ENCODE peak calls at places on chromosomes 6 and 20, in six cellular contexts. R is breast epithelium, T is heart right ventricle, U is psoas muscle, D is coronary artery, P is H9. K is an unnamed sample.

GRCh38 chr6:144349690-144350132 is 64.6 kb downstream of the UTRN start:
- DNase-seq in R (no peak), D (no peak), T (no peak), U (no peak), P (no peak), K (no peak)

GRCh38 chr6:152096863-152097496 is 289.5 kb downstream of the ESR1 start:
- DNase-seq in T (no peak), R (no peak), U (no peak), P (no peak), D (no peak), K (no peak)

GRCh38 chr6:49653438-49653837 is 16.8 kb upstream of the RHAG start:
- DNase-seq in D (no peak), T (no peak), P (no peak), U (no peak), R (no peak), K (no peak)

GRCh38 chr6:168956884-168957730 is 296.5 kb downstream of the THBS2 start:
- DNase-seq in U (peak; percentile 83), P (peak; percentile 70), T (peak; percentile 59), R (no peak), D (no peak), K (peak; percentile 41)

GRCh38 chr20:371755-372542 is 8.6 kb upstream of the TRIB3 start:
- DNase-seq in D (no peak), T (peak; percentile 72), P (no peak), U (peak; percentile 90), R (no peak), K (no peak)

GRCh38 chr6:151325075-151326050 is 66.0 kb downstream of the ZBTB2 start:
- DNase-seq in R (peak; percentile 53), T (peak; percentile 61), U (peak; percentile 70), D (peak; percentile 89), P (peak; percentile 55), K (peak; percentile 14)

GRCh38 chr20:24816907-24817306 is 132.2 kb upstream of the CST7 start:
- DNase-seq in U (no peak), P (no peak), D (no peak), T (no peak), R (no peak), K (no peak)

GRCh38 chr6:119426619-119427018 is 77.1 kb upstream of the MAN1A1 start:
- DNase-seq in D (no peak), U (no peak), P (no peak), R (no peak), T (no peak), K (no peak)

GRCh38 chr6:10733151-10733715 is 10.4 kb downstream of the TMEM14C start:
- DNase-seq in P (no peak), T (no peak), D (no peak), R (no peak), U (no peak), K (no peak)

GRCh38 chr20:25237610-25238318 is 10.1 kb upstream of the PYGB start:
- DNase-seq in R (no peak), U (peak; percentile 70), T (no peak), P (no peak), D (peak; percentile 93), K (no peak)

GRCh38 chr6:331622-332521 is 39.6 kb downstream of the DUSP22 start:
- DNase-seq in U (peak; percentile 47), P (no peak), R (no peak), T (no peak), D (no peak), K (no peak)

GRCh38 chr6:67887747-67888545 is 747.1 kb upstream of the ADGRB3 start:
- DNase-seq in P (no peak), U (no peak), R (no peak), T (no peak), D (no peak), K (no peak)

GRCh38 chr6:36750090-36750489 is 52.5 kb downstream of the RAB44 start:
- DNase-seq in D (no peak), R (no peak), U (no peak), P (no peak), T (no peak), K (no peak)

GRCh38 chr6:140731741-140732140 is 1357.3 kb upstream of the CITED2 start:
- DNase-seq in D (no peak), P (no peak), R (no peak), U (no peak), T (no peak), K (no peak)

GRCh38 chr6:94349227-94349626 is 929.9 kb upstream of the EPHA7 start:
- DNase-seq in R (no peak), U (no peak), T (no peak), D (no peak), P (no peak), K (no peak)

GRCh38 chr6:13241364-13241763 is 87.0 kb downstream of the TBC1D7 start:
- DNase-seq in D (no peak), T (no peak), U (no peak), P (no peak), R (no peak), K (no peak)

GRCh38 chr20:62890444-62890843 is 28.8 kb upstream of the TCFL5 start:
- DNase-seq in D (no peak), P (no peak), R (no peak), U (no peak), T (no peak), K (no peak)

DNA sequence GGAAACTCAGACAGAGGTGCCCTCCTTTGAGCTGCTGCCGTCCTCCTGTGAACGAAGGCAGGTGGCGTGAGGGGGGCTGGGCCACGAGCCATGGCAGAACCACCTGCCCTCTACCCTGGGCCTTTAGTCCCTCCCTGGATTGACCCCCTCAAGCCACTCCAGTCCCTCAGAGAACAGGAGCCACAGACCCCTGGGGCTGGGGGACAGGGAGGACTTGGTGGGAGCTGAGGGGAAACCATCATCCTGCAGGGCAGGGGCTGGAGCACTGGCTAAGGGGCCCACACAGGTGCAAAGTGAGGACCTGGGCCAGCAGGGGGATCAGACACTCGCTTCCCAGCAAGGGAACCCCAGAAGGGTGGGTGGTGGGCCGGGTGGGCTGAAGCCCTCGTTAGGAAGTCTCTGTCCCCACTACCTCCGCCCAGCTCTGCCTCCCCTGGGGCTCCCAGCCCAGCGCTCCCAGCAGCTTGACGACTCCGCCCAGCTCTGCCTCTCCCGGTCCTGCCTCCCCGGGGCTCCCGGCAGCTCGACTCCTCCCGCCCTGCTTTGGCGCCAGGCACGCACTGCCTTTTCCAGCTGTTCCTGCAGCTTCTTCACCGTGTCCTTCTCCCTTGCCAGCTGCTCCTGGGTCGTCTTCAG is 44.4 kb downstream of the DSTN start:
- DNase-seq in R (no peak), U (peak; percentile 91), D (peak; percentile 92), P (peak; percentile 31), T (peak; percentile 86), K (no peak)
- H3K27ac ChIP-seq in R (peak overlapping the region; percentile 54), U (peak overlapping the region; percentile 23), D (peak overlapping the region; percentile 93), P (no peak overlapping the region), T (peak overlapping the region; percentile 62), K (no peak overlapping the region)

DNA sequence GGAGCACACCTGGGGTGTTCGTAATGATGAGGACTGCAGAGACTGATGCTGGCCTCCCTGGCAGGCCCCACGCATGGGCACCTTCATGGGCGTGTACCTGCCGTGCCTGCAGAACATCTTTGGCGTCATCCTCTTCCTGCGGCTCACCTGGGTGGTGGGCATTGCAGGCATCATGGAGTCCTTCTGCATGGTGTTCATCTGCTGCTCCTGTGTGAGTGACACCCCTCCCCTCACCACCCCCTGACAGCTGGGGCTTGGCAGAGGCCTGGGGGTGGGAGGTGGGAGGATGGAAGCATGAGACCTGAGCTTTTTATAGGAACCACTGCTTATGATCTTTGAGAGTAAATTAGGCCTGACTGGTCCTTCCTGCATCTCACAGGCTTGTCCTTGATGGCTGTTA is 6.7 kb downstream of the SLC12A5 start:
- DNase-seq in P (no peak), R (no peak), T (no peak), D (no peak), U (no peak), K (peak; percentile 62)
- H3K27ac ChIP-seq in P (no peak overlapping the region), R (no peak overlapping the region), T (no peak overlapping the region), D (no peak overlapping the region), U (no peak overlapping the region), K (no peak overlapping the region)

DNA sequence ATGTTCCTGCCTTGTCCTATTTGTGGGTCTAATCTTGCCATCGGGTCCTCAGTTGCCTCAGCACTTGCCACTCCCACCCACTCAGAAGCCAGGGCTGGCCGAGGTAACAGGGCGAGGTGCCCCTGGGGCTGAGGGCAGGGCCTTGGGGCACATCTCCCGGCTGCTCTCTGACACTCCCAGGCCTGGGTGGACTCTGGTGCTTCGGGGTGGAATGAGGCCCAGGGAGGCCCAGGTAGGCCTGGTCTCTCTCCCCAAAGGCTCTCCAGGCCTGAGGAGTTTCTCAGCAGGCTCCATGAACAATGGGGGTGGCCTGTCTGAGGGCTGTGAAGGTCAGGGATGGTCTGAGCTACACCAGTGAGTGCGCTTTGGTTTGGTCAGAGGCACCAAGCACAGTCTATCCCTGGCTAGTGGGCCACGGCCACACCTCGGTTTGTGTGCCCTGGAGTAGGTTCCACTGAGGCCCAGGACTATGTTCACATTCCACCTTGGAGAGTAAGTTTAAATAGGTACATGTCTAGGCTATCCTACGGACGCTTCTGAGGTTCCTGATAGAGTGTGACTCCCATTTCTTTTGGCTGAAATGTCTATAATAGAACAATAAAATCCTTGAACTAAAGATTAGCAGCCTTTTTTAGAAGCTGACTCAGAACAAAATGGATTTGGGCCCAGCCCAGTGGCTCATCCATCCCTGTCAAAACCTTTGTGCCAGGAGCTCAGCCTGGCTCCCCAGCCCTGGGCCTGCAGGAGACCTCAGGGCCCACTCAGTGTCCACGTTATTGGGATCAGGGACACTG is 78.8 kb downstream of the SLC24A3 start:
- DNase-seq in D (no peak), U (no peak), R (no peak), P (no peak), T (no peak), K (no peak)
- H3K27ac ChIP-seq in D (no peak overlapping the region), U (no peak overlapping the region), R (no peak overlapping the region), P (no peak overlapping the region), T (no peak overlapping the region), K (no peak overlapping the region)

GRCh38 chr6:134466751-134467525 is 149.0 kb upstream of the SGK1 start:
- DNase-seq in U (no peak), D (no peak), P (no peak), R (no peak), T (no peak), K (no peak)
- H3K27ac ChIP-seq in U (peak overlapping the region; percentile 87), D (no peak overlapping the region), P (no peak overlapping the region), R (no peak overlapping the region), T (no peak overlapping the region), K (peak overlapping the region; percentile 36)

DNA sequence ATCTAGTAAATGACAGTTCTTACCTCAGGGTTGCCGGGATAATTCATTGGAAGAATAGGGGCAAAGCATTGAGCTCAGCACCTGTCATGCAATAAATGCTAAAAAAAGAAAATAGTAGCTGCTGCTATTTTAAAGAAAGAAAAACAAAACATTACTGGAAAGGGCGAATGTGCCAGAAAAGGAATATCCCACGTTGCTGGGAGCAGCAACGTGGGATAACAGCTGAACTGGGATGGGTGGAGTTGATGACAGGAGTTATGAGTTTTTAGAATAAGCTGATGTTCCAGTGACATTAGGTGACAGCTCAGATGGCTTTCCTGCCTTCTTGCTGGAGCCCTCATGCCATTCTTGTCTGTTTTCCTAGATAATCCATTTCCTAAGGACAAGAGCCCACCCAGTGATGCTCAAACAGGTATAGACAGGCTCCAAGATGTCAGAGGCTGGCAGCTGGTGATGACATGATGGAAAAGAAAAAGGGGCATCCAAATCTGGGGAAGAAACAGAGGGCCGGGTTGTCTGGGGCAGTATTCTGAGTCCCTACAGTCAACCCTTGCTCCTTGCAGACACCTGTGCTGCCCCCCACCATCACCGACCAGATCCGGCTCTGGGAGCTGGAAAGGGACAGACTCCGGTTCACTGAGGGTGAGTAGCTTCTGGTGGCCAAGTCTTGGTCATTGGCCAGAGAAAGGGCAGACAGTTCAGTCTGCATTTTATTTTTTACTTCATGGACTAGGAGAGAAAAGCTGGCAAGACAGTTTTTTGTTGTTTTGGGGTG is 1.1 kb upstream of the VARS2 start:
- DNase-seq in D (no peak), R (no peak), P (no peak), U (no peak), T (no peak), K (peak; percentile 24)
- H3K27ac ChIP-seq in D (peak overlapping the region; percentile 91), R (peak overlapping the region; percentile 93), P (no peak overlapping the region), U (peak overlapping the region; percentile 92), T (peak overlapping the region; percentile 93), K (peak overlapping the region; percentile 94)